ENCODE peak calls at places on chromosomes 6 and 20, in six cellular contexts. S is IMR-90, U is trophoblast cell, I is neuronal stem cell, T is H1, L is mesenchymal stem cell. C is an unnamed sample.

GRCh38 chr6:7073810-7074525 is 33.8 kb upstream of the RREB1 start:
- DNase-seq in I (no peak), S (no peak), U (peak), T (no peak), L (no peak), C (no peak)

GRCh38 chr6:347951-348859 is 43.3 kb upstream of the IRF4 start:
- DNase-seq in T (no peak), S (no peak), L (no peak), I (no peak), U (no peak), C (no peak)

GRCh38 chr20:40197744-40198143 is 491.3 kb downstream of the MAFB start:
- DNase-seq in T (no peak), U (no peak), I (no peak), L (no peak), S (no peak), C (no peak)

GRCh38 chr20:36145877-36146707 is 8.4 kb upstream of the EPB41L1 start:
- DNase-seq in L (no peak), U (no peak), S (peak), I (no peak), T (no peak), C (no peak)

GRCh38 chr20:51021067-51022025 is 1.6 kb downstream of the KCNG1 start:
- DNase-seq in L (no peak), I (no peak), T (peak), S (peak), U (no peak), C (no peak)

GRCh38 chr6:15628499-15629131 is 34.2 kb downstream of the DTNBP1 start:
- DNase-seq in L (peak), S (peak), I (no peak), T (no peak), U (no peak), C (no peak)

GRCh38 chr6:116446399-116446798 is 14.8 kb upstream of the CALHM6 start:
- DNase-seq in S (no peak), L (peak), T (no peak), I (no peak), U (no peak), C (no peak)

GRCh38 chr6:2765896-2766766 is 938 bp downstream of the WRNIP1 start:
- DNase-seq in S (peak), L (peak), T (no peak), I (peak), U (peak), C (no peak)

GRCh38 chr6:169224716-169225115 is 28.9 kb downstream of the THBS2 start:
- DNase-seq in I (no peak), U (no peak), L (no peak), T (no peak), S (no peak), C (no peak)

GRCh38 chr6:1735239-1735803 is 125.6 kb downstream of the FOXC1 start:
- DNase-seq in U (no peak), S (no peak), T (no peak), L (no peak), I (no peak), C (no peak)

GRCh38 chr6:25342784-25343183 is 63.6 kb downstream of the CARMIL1 start:
- DNase-seq in L (peak), T (no peak), U (no peak), S (peak), I (no peak), C (no peak)

GRCh38 chr6:52305385-52305784 is 20.8 kb upstream of the MCM3 start:
- DNase-seq in I (no peak), U (no peak), L (no peak), S (no peak), T (no peak), C (no peak)

GRCh38 chr6:99178168-99178567 is 171.3 kb downstream of the FAXC start:
- DNase-seq in S (no peak), I (no peak), U (peak), L (no peak), T (no peak), C (no peak)

GRCh38 chr6:54188832-54189231 is 77.6 kb downstream of the MLIP start:
- DNase-seq in U (no peak), S (no peak), T (no peak), L (no peak), I (no peak), C (no peak)

GRCh38 chr20:12970372-12970821 is 38.4 kb upstream of the SPTLC3 start:
- DNase-seq in L (peak), U (peak), I (peak), S (peak), T (no peak), C (no peak)

GRCh38 chr6:9126845-9127560 is 691.7 kb upstream of the SLC35B3 start:
- DNase-seq in S (peak), T (no peak), L (peak), I (no peak), U (peak), C (no peak)

GRCh38 chr20:46312075-46312944 is 4.0 kb upstream of the CDH22 start:
- DNase-seq in S (no peak), T (peak), U (no peak), L (no peak), I (peak), C (peak)

GRCh38 chr6:87103977-87104601 is 9.2 kb upstream of the CGA start:
- DNase-seq in T (no peak), S (no peak), L (no peak), I (no peak), U (no peak), C (no peak)

GRCh38 chr6:168048724-168049025 is 30.3 kb downstream of the FRMD1 start:
- DNase-seq in U (no peak), S (no peak), I (no peak), T (no peak), L (no peak), C (no peak)

GRCh38 chr6:170230520-170231390 is 60.1 kb downstream of the DLL1 start:
- DNase-seq in T (no peak), U (no peak), S (no peak), I (no peak), L (no peak), C (no peak)

GRCh38 chr20:17799575-17799974 is 99.8 kb downstream of the BANF2 start:
- DNase-seq in I (no peak), U (no peak), S (no peak), T (no peak), L (no peak), C (no peak)

GRCh38 chr20:13487202-13487601 is 151.5 kb downstream of the TASP1 start:
- DNase-seq in S (no peak), I (no peak), L (no peak), U (no peak), T (no peak), C (no peak)

GRCh38 chr20:55514498-55514897 is 490.8 kb downstream of the CBLN4 start:
- DNase-seq in L (no peak), T (no peak), I (no peak), U (no peak), S (no peak), C (no peak)

GRCh38 chr6:146968041-146968760 is 236.0 kb upstream of the STXBP5 start:
- DNase-seq in U (no peak), I (no peak), S (peak), T (no peak), L (peak), C (no peak)

GRCh38 chr6:156313037-156313436 is 464.1 kb upstream of the ARID1B start:
- DNase-seq in I (no peak), L (no peak), S (no peak), T (no peak), U (no peak), C (no peak)

GRCh38 chr6:111534366-111534765 is 51.3 kb upstream of the REV3L start:
- DNase-seq in U (no peak), T (no peak), S (peak), I (no peak), L (no peak), C (no peak)

DNA sequence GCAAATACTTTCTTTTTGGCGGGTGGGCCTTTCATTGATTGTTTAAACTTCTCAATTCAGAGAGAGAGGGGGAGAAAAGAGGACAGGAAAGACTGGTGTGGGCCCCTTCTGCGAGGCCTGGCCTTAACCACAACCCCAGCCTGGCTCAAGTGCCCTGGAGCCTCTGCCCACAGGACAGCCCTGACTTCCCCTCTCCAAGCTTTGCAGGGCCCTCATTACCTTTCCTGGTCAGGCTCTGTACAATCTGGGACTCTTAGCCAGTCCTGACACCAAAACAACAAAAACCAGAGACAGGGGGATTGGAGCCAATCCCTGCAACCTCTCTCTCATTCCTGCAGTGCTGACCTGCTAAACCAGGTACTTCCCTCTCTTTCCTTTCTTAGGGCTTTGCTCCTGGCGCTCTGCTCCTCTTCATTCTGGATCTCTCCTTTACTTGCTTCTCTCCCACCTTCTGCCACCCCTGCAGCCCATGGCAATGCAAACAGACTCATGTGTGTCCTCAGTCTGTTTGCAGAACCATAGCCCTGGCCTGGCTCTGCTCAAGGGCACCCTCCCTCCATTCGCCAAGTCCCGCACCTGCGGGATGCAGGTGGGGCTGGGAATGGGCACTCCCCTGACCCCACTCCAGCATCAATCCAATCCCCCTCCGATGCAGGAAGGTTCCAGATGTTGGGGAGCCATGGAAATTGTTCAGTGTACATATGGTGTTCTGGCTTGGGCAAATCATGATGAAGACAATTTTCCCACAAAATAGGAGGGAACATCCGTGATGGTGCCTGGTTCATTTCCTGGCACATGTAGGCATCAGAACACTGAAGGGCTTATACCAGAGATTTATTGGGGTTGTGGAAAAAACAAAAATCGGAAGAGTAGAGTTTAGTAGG is 38.1 kb downstream of the RPP40 start:
- DNase-seq in L (no peak), T (no peak), U (no peak), I (no peak), S (no peak), C (no peak)
- H3K4me2 ChIP-seq in L (no peak), T (no peak), U (no peak), I (no peak), S (no peak), C (no peak)

GRCh38 chr20:38243617-38244016 is 16.9 kb downstream of the KIAA1755 start:
- DNase-seq in S (no peak), U (no peak), L (no peak), I (no peak), T (no peak), C (no peak)
- H2AFZ ChIP-seq in S (no peak), U (no peak), L (no peak), I (no peak), T (no peak), C (no peak)

GRCh38 chr6:160929831-160930230 is 61.7 kb upstream of the MAP3K4 start:
- DNase-seq in S (no peak), T (no peak), I (no peak), U (no peak), L (no peak), C (no peak)
- H4K91ac ChIP-seq in S (no peak), T (no peak), I (no peak), U (peak), L (no peak), C (no peak)

GRCh38 chr20:33234050-33234449 is 1.7 kb upstream of the BPIFA1 start:
- DNase-seq in I (no peak), L (no peak), S (no peak), T (no peak), U (no peak), C (no peak)

GRCh38 chr20:33233129-33233774 is 2.5 kb upstream of the BPIFA1 start:
- DNase-seq in L (no peak), I (no peak), T (peak), S (no peak), U (no peak), C (peak)

GRCh38 chr20:33237989-33238388 is 2.2 kb downstream of the BPIFA1 start:
- DNase-seq in I (no peak), L (no peak), S (no peak), T (no peak), U (no peak), C (no peak)

GRCh38 chr20:33236351-33236750 is 555 bp downstream of the BPIFA1 start:
- DNase-seq in T (no peak), S (no peak), L (no peak), I (no peak), U (no peak), C (no peak)

DNA sequence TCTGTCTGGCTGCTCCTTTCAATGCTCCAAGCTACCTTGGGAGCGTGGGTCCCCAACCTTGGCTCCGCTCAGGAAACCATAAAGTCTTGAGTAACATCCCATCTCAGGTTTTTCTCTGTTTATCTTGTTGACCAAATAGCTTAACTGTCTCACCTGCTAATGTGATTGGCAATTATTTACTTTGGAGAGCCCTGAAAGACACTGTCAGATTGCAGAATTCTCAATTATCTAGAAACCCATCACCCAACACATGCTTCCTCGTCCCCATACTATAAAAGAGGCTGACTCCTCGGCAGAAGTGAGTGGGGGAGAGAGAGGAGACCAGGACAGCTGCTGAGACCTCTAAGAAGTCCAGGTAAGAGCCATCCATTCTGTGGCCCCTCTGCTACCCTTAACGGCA is at the start of gene BPIFA1:
- DNase-seq in S (no peak), L (no peak), U (no peak), I (no peak), T (no peak), C (no peak)
- H3K4me2 ChIP-seq in S (no peak), L (no peak), U (no peak), I (no peak), T (no peak), C (no peak)

DNA sequence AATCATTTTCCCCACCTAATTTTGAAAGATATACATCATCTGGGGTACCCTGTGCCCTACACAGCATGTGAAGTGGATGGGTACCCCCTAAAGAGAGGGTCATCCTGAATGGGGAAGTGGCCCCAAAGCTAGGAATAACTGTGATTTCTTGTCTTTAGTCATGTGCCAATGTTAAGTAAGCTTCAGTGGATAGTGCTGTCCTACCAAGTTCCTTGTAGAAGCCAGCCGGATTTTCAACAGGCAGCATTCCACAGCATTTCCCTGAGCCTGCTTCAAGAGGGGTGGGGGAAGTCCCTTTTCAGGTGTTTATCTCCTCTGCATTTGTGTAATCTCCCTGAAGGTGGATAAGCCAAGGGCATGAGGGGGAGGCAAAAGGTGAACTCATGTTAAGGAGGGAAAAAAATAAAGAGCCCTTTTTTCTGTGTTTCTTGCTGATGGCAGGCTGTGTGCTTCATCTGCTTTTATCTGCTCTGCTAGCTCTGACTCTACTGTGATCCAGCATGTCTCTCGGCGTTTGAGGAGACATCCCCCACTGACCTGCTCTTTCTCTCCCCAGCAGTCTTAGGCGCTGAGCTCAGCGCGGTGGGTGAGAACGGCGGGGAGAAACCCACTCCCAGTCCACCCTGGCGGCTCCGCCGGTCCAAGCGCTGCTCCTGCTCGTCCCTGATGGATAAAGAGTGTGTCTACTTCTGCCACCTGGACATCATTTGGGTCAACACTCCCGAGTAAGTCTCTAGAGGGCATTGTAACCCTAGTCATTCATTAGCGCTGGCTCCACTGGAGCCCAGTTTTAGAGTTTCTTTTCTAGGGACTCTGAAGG is 1.8 kb downstream of the EDN1 start:
- DNase-seq in T (peak), S (peak), I (peak), L (peak), U (no peak), C (peak)
- H2AFZ ChIP-seq in T (peak), S (peak), I (no peak), L (peak), U (no peak), C (no peak)

GRCh38 chr6:148169701-148170100 is 172.9 kb upstream of the SASH1 start:
- DNase-seq in L (no peak), S (no peak), I (peak), U (no peak), T (no peak), C (no peak)
- H4K91ac ChIP-seq in L (no peak), S (no peak), I (no peak), U (no peak), T (no peak), C (no peak)

C was measured in H9.